ENCODE peak calls at places on chromosome 19, in eight cellular contexts. One of them, this sample, is unnamed.

GRCh38 chr19:8988204-8988603 is 22.0 kb downstream of the MUC16 start:
- DNase-seq in CD8-positive, alpha-beta T cell: no peak
- DNase-seq in IMR-90: no peak
- DNase-seq in neuronal stem cell: no peak
- DNase-seq in thyroid gland: no peak
- DNase-seq in Peyer's patch: no peak
- DNase-seq in adrenal gland: no peak
- DNase-seq in CD4-positive, alpha-beta memory T cell: no peak
- DNase-seq in this sample: peak; percentile 27

GRCh38 chr19:55304279-55304978 is 20.6 kb downstream of the BRSK1 start:
- DNase-seq in CD8-positive, alpha-beta T cell: no peak
- DNase-seq in IMR-90: no peak
- DNase-seq in neuronal stem cell: no peak
- DNase-seq in thyroid gland: no peak
- DNase-seq in Peyer's patch: peak; percentile 61
- DNase-seq in adrenal gland: peak; percentile 31
- DNase-seq in CD4-positive, alpha-beta memory T cell: no peak
- DNase-seq in this sample: peak; percentile 77

GRCh38 chr19:7458675-7459074 is 30.2 kb downstream of the PEX11G start:
- DNase-seq in CD8-positive, alpha-beta T cell: no peak
- DNase-seq in IMR-90: no peak
- DNase-seq in neuronal stem cell: no peak
- DNase-seq in thyroid gland: no peak
- DNase-seq in Peyer's patch: no peak
- DNase-seq in adrenal gland: peak; percentile 75
- DNase-seq in CD4-positive, alpha-beta memory T cell: no peak
- DNase-seq in this sample: no peak

GRCh38 chr19:39858541-39858940 is 12.4 kb upstream of the FBL start:
- DNase-seq in CD8-positive, alpha-beta T cell: no peak
- DNase-seq in IMR-90: peak; percentile 63
- DNase-seq in neuronal stem cell: no peak
- DNase-seq in thyroid gland: no peak
- DNase-seq in Peyer's patch: no peak
- DNase-seq in adrenal gland: no peak
- DNase-seq in CD4-positive, alpha-beta memory T cell: peak; percentile 84
- DNase-seq in this sample: peak; percentile 61

GRCh38 chr19:19595171-19595701 is 23.3 kb downstream of the PBX4 start:
- DNase-seq in CD8-positive, alpha-beta T cell: no peak
- DNase-seq in IMR-90: peak; percentile 47
- DNase-seq in neuronal stem cell: no peak
- DNase-seq in thyroid gland: peak; percentile 89
- DNase-seq in Peyer's patch: no peak
- DNase-seq in adrenal gland: no peak
- DNase-seq in CD4-positive, alpha-beta memory T cell: peak; percentile 27
- DNase-seq in this sample: no peak

GRCh38 chr19:17205237-17206140 is 9.7 kb upstream of the USE1 start:
- DNase-seq in CD8-positive, alpha-beta T cell: peak; percentile 44
- DNase-seq in IMR-90: peak; percentile 34
- DNase-seq in neuronal stem cell: no peak
- DNase-seq in thyroid gland: peak; percentile 74
- DNase-seq in Peyer's patch: peak; percentile 80
- DNase-seq in adrenal gland: peak; percentile 82
- DNase-seq in CD4-positive, alpha-beta memory T cell: peak; percentile 66
- DNase-seq in this sample: peak; percentile 74

GRCh38 chr19:49130325-49130724 is 11.0 kb downstream of the PPFIA3 start:
- DNase-seq in CD8-positive, alpha-beta T cell: no peak
- DNase-seq in IMR-90: no peak
- DNase-seq in neuronal stem cell: no peak
- DNase-seq in thyroid gland: no peak
- DNase-seq in Peyer's patch: no peak
- DNase-seq in adrenal gland: no peak
- DNase-seq in CD4-positive, alpha-beta memory T cell: peak; percentile 16
- DNase-seq in this sample: no peak

GRCh38 chr19:36605839-36606478 is 846 bp downstream of the ZNF382 start:
- DNase-seq in CD8-positive, alpha-beta T cell: no peak
- DNase-seq in IMR-90: no peak
- DNase-seq in neuronal stem cell: peak; percentile 0
- DNase-seq in thyroid gland: no peak
- DNase-seq in Peyer's patch: no peak
- DNase-seq in adrenal gland: no peak
- DNase-seq in CD4-positive, alpha-beta memory T cell: no peak
- DNase-seq in this sample: no peak

GRCh38 chr19:13153627-13154240 is 3.5 kb downstream of the IER2 start:
- DNase-seq in CD8-positive, alpha-beta T cell: no peak
- DNase-seq in IMR-90: no peak
- DNase-seq in neuronal stem cell: peak; percentile 48
- DNase-seq in thyroid gland: peak; percentile 42
- DNase-seq in Peyer's patch: no peak
- DNase-seq in adrenal gland: peak; percentile 52
- DNase-seq in CD4-positive, alpha-beta memory T cell: no peak
- DNase-seq in this sample: peak; percentile 52

GRCh38 chr19:3403489-3404323 is 37.3 kb downstream of the NFIC start:
- DNase-seq in CD8-positive, alpha-beta T cell: no peak
- DNase-seq in IMR-90: peak; percentile 97
- DNase-seq in neuronal stem cell: no peak
- DNase-seq in thyroid gland: peak; percentile 96
- DNase-seq in Peyer's patch: peak; percentile 64
- DNase-seq in adrenal gland: peak; percentile 97
- DNase-seq in CD4-positive, alpha-beta memory T cell: no peak
- DNase-seq in this sample: no peak

GRCh38 chr19:38148337-38148736 is 75.7 kb downstream of the DPF1 start:
- DNase-seq in CD8-positive, alpha-beta T cell: no peak
- DNase-seq in IMR-90: no peak
- DNase-seq in neuronal stem cell: no peak
- DNase-seq in thyroid gland: no peak
- DNase-seq in Peyer's patch: no peak
- DNase-seq in adrenal gland: no peak
- DNase-seq in CD4-positive, alpha-beta memory T cell: no peak
- DNase-seq in this sample: no peak

GRCh38 chr19:3370214-3370720 is 3.9 kb downstream of the NFIC start:
- DNase-seq in CD8-positive, alpha-beta T cell: no peak
- DNase-seq in IMR-90: no peak
- DNase-seq in neuronal stem cell: no peak
- DNase-seq in thyroid gland: peak; percentile 45
- DNase-seq in Peyer's patch: no peak
- DNase-seq in adrenal gland: peak; percentile 69
- DNase-seq in CD4-positive, alpha-beta memory T cell: no peak
- DNase-seq in this sample: no peak

GRCh38 chr19:31616031-31616430 is 266.8 kb upstream of the TSHZ3 start:
- DNase-seq in CD8-positive, alpha-beta T cell: no peak
- DNase-seq in IMR-90: no peak
- DNase-seq in neuronal stem cell: no peak
- DNase-seq in thyroid gland: no peak
- DNase-seq in Peyer's patch: no peak
- DNase-seq in adrenal gland: no peak
- DNase-seq in CD4-positive, alpha-beta memory T cell: no peak
- DNase-seq in this sample: no peak

GRCh38 chr19:41997121-41997850 is 3.3 kb upstream of the ATP1A3 start:
- DNase-seq in CD8-positive, alpha-beta T cell: no peak
- DNase-seq in IMR-90: peak; percentile 22
- DNase-seq in neuronal stem cell: peak; percentile 69
- DNase-seq in thyroid gland: peak; percentile 56
- DNase-seq in Peyer's patch: no peak
- DNase-seq in adrenal gland: peak; percentile 53
- DNase-seq in CD4-positive, alpha-beta memory T cell: no peak
- DNase-seq in this sample: peak; percentile 10

GRCh38 chr19:41956621-41957020 is 2.5 kb downstream of the RABAC1 start:
- DNase-seq in CD8-positive, alpha-beta T cell: no peak
- DNase-seq in IMR-90: no peak
- DNase-seq in neuronal stem cell: no peak
- DNase-seq in thyroid gland: no peak
- DNase-seq in Peyer's patch: peak; percentile 59
- DNase-seq in adrenal gland: no peak
- DNase-seq in CD4-positive, alpha-beta memory T cell: no peak
- DNase-seq in this sample: no peak

GRCh38 chr19:41299755-41300089 is 10.2 kb upstream of the CCDC97 start:
- DNase-seq in CD8-positive, alpha-beta T cell: peak; percentile 35
- DNase-seq in IMR-90: peak; percentile 92
- DNase-seq in neuronal stem cell: no peak
- DNase-seq in thyroid gland: peak; percentile 70
- DNase-seq in Peyer's patch: peak; percentile 52
- DNase-seq in adrenal gland: peak; percentile 73
- DNase-seq in CD4-positive, alpha-beta memory T cell: peak; percentile 81
- DNase-seq in this sample: no peak

DNA sequence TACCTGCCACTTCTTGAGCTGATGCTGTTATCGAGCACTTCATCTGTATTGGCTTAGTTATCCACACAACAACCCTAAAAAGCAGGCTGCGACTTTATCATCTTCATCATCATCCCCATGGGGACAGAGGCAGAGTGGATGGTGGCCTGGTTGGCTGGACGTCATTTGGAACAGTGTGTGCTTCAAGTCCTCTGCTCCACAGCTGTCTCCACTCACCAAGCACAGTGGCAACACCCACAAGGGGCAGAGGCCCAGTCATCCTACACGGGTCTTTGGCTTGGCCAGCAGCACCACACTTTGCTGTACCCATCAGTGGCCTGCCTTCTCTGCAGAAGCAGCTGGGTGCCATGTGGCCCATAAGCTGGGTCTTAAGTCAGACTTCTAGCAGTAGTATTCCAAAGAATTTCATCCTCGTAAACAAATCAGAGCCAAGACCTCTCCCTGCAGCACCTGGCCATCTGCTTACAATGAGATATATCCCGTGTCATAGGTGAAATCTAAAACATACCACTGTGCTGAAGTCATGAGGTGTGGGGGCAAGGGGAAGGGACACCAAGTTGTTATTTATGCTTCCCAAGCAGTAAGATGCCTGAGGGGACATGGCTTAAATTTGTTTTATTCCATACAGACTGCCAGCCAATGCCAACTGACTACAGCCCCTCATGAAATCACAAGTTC is 47.9 kb upstream of the EPHX3 start:
- DNase-seq in CD8-positive, alpha-beta T cell: no peak
- DNase-seq in IMR-90: peak; percentile 71
- DNase-seq in neuronal stem cell: no peak
- DNase-seq in thyroid gland: no peak
- DNase-seq in Peyer's patch: no peak
- DNase-seq in adrenal gland: no peak
- DNase-seq in CD4-positive, alpha-beta memory T cell: no peak
- DNase-seq in this sample: no peak
- H3K4me1 ChIP-seq in CD8-positive, alpha-beta T cell: peaks cover 87% of the 10 kb centered on the region
- H3K4me1 ChIP-seq in IMR-90: peaks cover 49% of the 10 kb centered on the region
- H3K4me1 ChIP-seq in neuronal stem cell: peaks cover 12% of the 10 kb centered on the region
- H3K4me1 ChIP-seq in thyroid gland: peaks cover 98% of the 10 kb centered on the region
- H3K4me1 ChIP-seq in Peyer's patch: peaks cover 30% of the 10 kb centered on the region
- H3K4me1 ChIP-seq in adrenal gland: peaks cover 98% of the 10 kb centered on the region
- H3K4me1 ChIP-seq in CD4-positive, alpha-beta memory T cell: peaks cover 90% of the 10 kb centered on the region
- H3K4me1 ChIP-seq in this sample: peaks cover 29% of the 10 kb centered on the region

GRCh38 chr19:5575553-5575952 is 7.8 kb upstream of the TINCR start:
- DNase-seq in CD8-positive, alpha-beta T cell: no peak
- DNase-seq in IMR-90: no peak
- DNase-seq in neuronal stem cell: no peak
- DNase-seq in thyroid gland: no peak
- DNase-seq in Peyer's patch: no peak
- DNase-seq in adrenal gland: no peak
- DNase-seq in CD4-positive, alpha-beta memory T cell: no peak
- DNase-seq in this sample: no peak

GRCh38 chr19:5578094-5578846 is 10.5 kb upstream of the TINCR start:
- DNase-seq in CD8-positive, alpha-beta T cell: peak; percentile 46
- DNase-seq in IMR-90: peak; percentile 38
- DNase-seq in neuronal stem cell: peak; percentile 72
- DNase-seq in thyroid gland: peak; percentile 54
- DNase-seq in Peyer's patch: peak; percentile 81
- DNase-seq in adrenal gland: peak; percentile 65
- DNase-seq in CD4-positive, alpha-beta memory T cell: peak; percentile 63
- DNase-seq in this sample: peak; percentile 60

GRCh38 chr19:5579286-5579685 is 11.5 kb upstream of the TINCR start:
- DNase-seq in CD8-positive, alpha-beta T cell: no peak
- DNase-seq in IMR-90: no peak
- DNase-seq in neuronal stem cell: no peak
- DNase-seq in thyroid gland: no peak
- DNase-seq in Peyer's patch: no peak
- DNase-seq in adrenal gland: no peak
- DNase-seq in CD4-positive, alpha-beta memory T cell: no peak
- DNase-seq in this sample: no peak

GRCh38 chr19:5579697-5580096 is 11.9 kb upstream of the TINCR start:
- DNase-seq in CD8-positive, alpha-beta T cell: no peak
- DNase-seq in IMR-90: no peak
- DNase-seq in neuronal stem cell: no peak
- DNase-seq in thyroid gland: no peak
- DNase-seq in Peyer's patch: no peak
- DNase-seq in adrenal gland: no peak
- DNase-seq in CD4-positive, alpha-beta memory T cell: no peak
- DNase-seq in this sample: no peak

GRCh38 chr19:5580116-5580515 is 12.4 kb upstream of the TINCR start:
- DNase-seq in CD8-positive, alpha-beta T cell: no peak
- DNase-seq in IMR-90: no peak
- DNase-seq in neuronal stem cell: no peak
- DNase-seq in thyroid gland: peak; percentile 65
- DNase-seq in Peyer's patch: no peak
- DNase-seq in adrenal gland: no peak
- DNase-seq in CD4-positive, alpha-beta memory T cell: no peak
- DNase-seq in this sample: no peak
- H3K4me3 ChIP-seq in CD8-positive, alpha-beta T cell: no peak overlapping the region
- H3K4me3 ChIP-seq in IMR-90: no peak overlapping the region
- H3K4me3 ChIP-seq in neuronal stem cell: no peak overlapping the region
- H3K4me3 ChIP-seq in thyroid gland: no peak overlapping the region
- H3K4me3 ChIP-seq in Peyer's patch: no peak overlapping the region
- H3K4me3 ChIP-seq in adrenal gland: no peak overlapping the region
- H3K4me3 ChIP-seq in CD4-positive, alpha-beta memory T cell: no peak overlapping the region
- H3K4me3 ChIP-seq in this sample: no peak overlapping the region

GRCh38 chr19:21314676-21315075 is 14.5 kb downstream of the ZNF708 start:
- DNase-seq in CD8-positive, alpha-beta T cell: no peak
- DNase-seq in IMR-90: peak; percentile 5
- DNase-seq in neuronal stem cell: no peak
- DNase-seq in thyroid gland: no peak
- DNase-seq in Peyer's patch: no peak
- DNase-seq in adrenal gland: peak; percentile 45
- DNase-seq in CD4-positive, alpha-beta memory T cell: no peak
- DNase-seq in this sample: no peak

GRCh38 chr19:21308778-21309177 is 20.4 kb downstream of the ZNF708 start:
- DNase-seq in CD8-positive, alpha-beta T cell: no peak
- DNase-seq in IMR-90: no peak
- DNase-seq in neuronal stem cell: no peak
- DNase-seq in thyroid gland: no peak
- DNase-seq in Peyer's patch: no peak
- DNase-seq in adrenal gland: no peak
- DNase-seq in CD4-positive, alpha-beta memory T cell: no peak
- DNase-seq in this sample: no peak
- H3K36me3 ChIP-seq in CD8-positive, alpha-beta T cell: peaks cover 10% of the 10 kb centered on the region
- H3K36me3 ChIP-seq in IMR-90: peaks cover 25% of the 10 kb centered on the region
- H3K36me3 ChIP-seq in neuronal stem cell: peaks cover 7% of the 10 kb centered on the region
- H3K36me3 ChIP-seq in thyroid gland: no peaks in the 10 kb centered on the region
- H3K36me3 ChIP-seq in Peyer's patch: no peaks in the 10 kb centered on the region
- H3K36me3 ChIP-seq in adrenal gland: no peaks in the 10 kb centered on the region
- H3K36me3 ChIP-seq in CD4-positive, alpha-beta memory T cell: peaks cover 16% of the 10 kb centered on the region
- H3K36me3 ChIP-seq in this sample: no peaks in the 10 kb centered on the region

DNA sequence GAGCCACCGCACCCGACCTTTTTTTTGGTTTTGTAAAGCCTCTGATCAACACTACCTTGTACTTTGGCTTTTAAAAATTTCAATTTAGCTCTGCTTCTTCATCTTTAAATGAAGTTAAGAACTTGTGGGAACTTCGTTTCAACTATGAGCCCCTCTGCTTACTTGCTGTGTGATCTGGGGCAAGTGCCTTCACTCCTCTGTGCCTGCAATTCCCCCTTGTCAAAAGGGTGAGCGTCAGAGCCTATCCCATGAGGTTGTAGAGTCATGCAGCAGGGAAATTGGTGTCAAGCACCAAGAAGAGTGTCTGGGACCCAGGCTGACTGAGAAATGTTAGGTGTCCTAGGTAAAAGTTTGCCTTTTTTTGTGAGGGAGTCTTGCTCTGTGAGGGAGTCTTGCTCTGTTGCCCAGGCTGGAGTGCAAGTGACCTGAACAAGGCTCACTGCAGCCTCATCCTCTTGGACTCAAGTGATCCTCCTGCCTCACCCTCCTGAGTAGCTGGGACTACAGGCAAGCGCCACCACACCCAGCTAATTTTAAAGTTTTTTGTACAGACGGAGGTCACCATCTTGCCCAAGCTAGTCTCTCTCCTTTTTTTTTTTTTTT is 5.7 kb downstream of the VASP start:
- DNase-seq in CD8-positive, alpha-beta T cell: no peak
- DNase-seq in IMR-90: no peak
- DNase-seq in neuronal stem cell: no peak
- DNase-seq in thyroid gland: no peak
- DNase-seq in Peyer's patch: no peak
- DNase-seq in adrenal gland: no peak
- DNase-seq in CD4-positive, alpha-beta memory T cell: no peak
- DNase-seq in this sample: no peak
- H3K4me1 ChIP-seq in CD8-positive, alpha-beta T cell: peaks cover 60% of the 10 kb centered on the region
- H3K4me1 ChIP-seq in IMR-90: peaks cover 9% of the 10 kb centered on the region
- H3K4me1 ChIP-seq in neuronal stem cell: peaks cover 16% of the 10 kb centered on the region
- H3K4me1 ChIP-seq in thyroid gland: peaks cover 29% of the 10 kb centered on the region
- H3K4me1 ChIP-seq in Peyer's patch: peaks cover 36% of the 10 kb centered on the region
- H3K4me1 ChIP-seq in adrenal gland: peaks cover 46% of the 10 kb centered on the region
- H3K4me1 ChIP-seq in CD4-positive, alpha-beta memory T cell: peaks cover 66% of the 10 kb centered on the region
- H3K4me1 ChIP-seq in this sample: peaks cover 3% of the 10 kb centered on the region

This sample was measured in HAP-1.